ENCODE peak calls at places on chromosomes 5 and 9, in eight cellular contexts. F is fibroblast of lung; J is pancreas; C is sigmoid colon; X is CD4-positive, CD25-positive, alpha-beta regulatory T cell; N is mucosa of descending colon; E is suprapubic skin; K is ascending aorta. A is an unnamed sample. For H3K4me1, the result is how much of the 10 kb centered on the place peaks cover.

GRCh38 chr9:115369322-115369957 is 251.5 kb upstream of the TNC start:
- DNase-seq in F (peak), J (no peak), C (no peak), X (no peak), N (no peak), E (no peak), K (no peak), A (no peak)

GRCh38 chr5:5291357-5291756 is 131.1 kb upstream of the ICE1 start:
- DNase-seq in F (no peak), J (no peak), C (no peak), X (no peak), N (no peak), E (no peak), K (no peak), A (no peak)

GRCh38 chr9:102225806-102226441 is 487.5 kb upstream of the GRIN3A start:
- DNase-seq in F (no peak), J (no peak), C (no peak), X (no peak), N (no peak), E (no peak), K (no peak), A (no peak)

GRCh38 chr9:120571443-120572257 is 8.3 kb downstream of the CDK5RAP2 start:
- DNase-seq in F (peak), J (peak), C (peak), X (no peak), N (no peak), E (no peak), K (peak), A (no peak)

GRCh38 chr9:87670572-87671264 is 55.2 kb upstream of the CTSL start:
- DNase-seq in F (no peak), J (no peak), C (no peak), X (no peak), N (no peak), E (no peak), K (no peak), A (no peak)

GRCh38 chr9:126166866-126167265 is 159.8 kb upstream of the MVB12B start:
- DNase-seq in F (no peak), J (no peak), C (no peak), X (no peak), N (no peak), E (no peak), K (no peak), A (no peak)

GRCh38 chr9:21505425-21506179 is 23.5 kb upstream of the IFNE start:
- DNase-seq in F (peak), J (no peak), C (no peak), X (no peak), N (no peak), E (no peak), K (no peak), A (no peak)

GRCh38 chr5:174464504-174465165 is 259.7 kb upstream of the MSX2 start:
- DNase-seq in F (no peak), J (no peak), C (no peak), X (no peak), N (no peak), E (no peak), K (no peak), A (peak)

GRCh38 chr5:28077291-28078240 is 1039.2 kb upstream of the CDH9 start:
- DNase-seq in F (no peak), J (no peak), C (no peak), X (no peak), N (peak), E (no peak), K (no peak), A (no peak)

GRCh38 chr9:114722363-114722695 is 40.3 kb upstream of the TEX48 start:
- DNase-seq in F (no peak), J (no peak), C (no peak), X (no peak), N (no peak), E (no peak), K (no peak), A (no peak)

GRCh38 chr5:135537271-135537670 is 1.5 kb upstream of the NEUROG1 start:
- DNase-seq in F (no peak), J (no peak), C (no peak), X (no peak), N (no peak), E (no peak), K (peak), A (peak)

GRCh38 chr5:106401561-106401960 is 1269.2 kb downstream of the EFNA5 start:
- DNase-seq in F (no peak), J (no peak), C (no peak), X (no peak), N (no peak), E (no peak), K (no peak), A (no peak)

GRCh38 chr5:172894767-172895166 is 60.7 kb downstream of the ERGIC1 start:
- DNase-seq in F (no peak), J (no peak), C (no peak), X (no peak), N (no peak), E (no peak), K (no peak), A (no peak)

GRCh38 chr5:172896465-172896864 is 62.4 kb downstream of the ERGIC1 start:
- DNase-seq in F (no peak), J (no peak), C (peak), X (no peak), N (peak), E (no peak), K (no peak), A (no peak)

GRCh38 chr5:172897691-172898512 is 61.3 kb upstream of the RPL26L1 start:
- DNase-seq in F (peak), J (no peak), C (no peak), X (no peak), N (peak), E (no peak), K (peak), A (no peak)

GRCh38 chr5:172892713-172893112 is 58.7 kb downstream of the ERGIC1 start:
- DNase-seq in F (no peak), J (no peak), C (no peak), X (no peak), N (no peak), E (no peak), K (no peak), A (no peak)

GRCh38 chr5:172895549-172895948 is 61.5 kb downstream of the ERGIC1 start:
- DNase-seq in F (no peak), J (no peak), C (no peak), X (no peak), N (no peak), E (no peak), K (no peak), A (no peak)
- H3K4me1 ChIP-seq in F (under half), J (under half), C (half or more), X (under half), N (under half), E (under half), K (under half), A (under half)

GRCh38 chr9:130943780-130944179 is 4.7 kb upstream of the FIBCD1 start:
- DNase-seq in F (no peak), J (no peak), C (no peak), X (no peak), N (no peak), E (no peak), K (no peak), A (peak)
- H3K4me3 ChIP-seq in F (no peak), J (no peak), C (no peak), X (no peak), N (no peak), E (no peak), K (no peak), A (no peak)

DNA sequence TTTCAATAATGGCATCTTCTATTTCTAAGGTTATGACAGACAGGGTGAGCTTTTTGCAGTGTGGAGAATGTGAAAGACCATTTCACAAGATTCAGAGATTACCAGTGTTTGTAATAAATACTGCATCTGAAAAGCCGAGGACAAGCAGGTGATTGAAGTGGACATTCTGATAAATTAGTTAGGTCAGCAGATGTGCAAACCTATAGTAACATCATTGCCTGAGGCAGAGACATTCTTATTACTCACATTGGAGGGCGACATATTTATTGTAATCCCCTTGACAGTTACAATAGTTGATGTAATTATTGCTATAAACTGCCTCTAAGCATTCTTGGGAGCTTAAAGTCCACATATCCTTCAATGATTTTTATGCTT is 3.3 kb downstream of the RASGRF2 start:
- DNase-seq in F (no peak), J (no peak), C (no peak), X (no peak), N (no peak), E (no peak), K (no peak), A (no peak)
- H3K4me1 ChIP-seq in F (under half), J (under half), C (under half), X (under half), N (under half), E (under half), K (under half), A (under half)

GRCh38 chr5:56142233-56142619 is 90.9 kb downstream of the ANKRD55 start:
- DNase-seq in F (no peak), J (no peak), C (no peak), X (no peak), N (no peak), E (no peak), K (no peak), A (peak)
- H3K4me3 ChIP-seq in F (no peak), J (no peak), C (no peak), X (peak), N (no peak), E (no peak), K (no peak), A (no peak)

A was measured in endodermal cell.